ENCODE peak calls at places on chromosomes 16 and 17, in nine cellular contexts. I is brain microvascular endothelial cell; E is NCI-H1436; D is activated CD4-positive, CD25-positive, alpha-beta regulatory T cell; C is ELR; M is GM23338; U is mammary epithelial cell; A is HTR-8/SVneo; T is skeletal muscle cell. G is an unnamed sample.
A peak's percentile ranks its signal among the peaks of the same experiment; 100 is the strongest.

GRCh38 chr16:68073902-68074760 is 11.0 kb upstream of the NFATC3 start:
- DNase-seq in M (no peak), E (no peak), A (no peak), I (no peak), U (no peak), D (no peak), T (no peak), C (no peak), G (no peak)

GRCh38 chr17:9890124-9890523 is 14.9 kb downstream of the RCVRN start:
- DNase-seq in E (no peak), I (no peak), M (peak; percentile 88), D (no peak), U (no peak), T (no peak), A (peak; percentile 51), C (peak; percentile 17), G (no peak)

GRCh38 chr16:3625911-3626732 is 14.7 kb upstream of the SLX4 start:
- DNase-seq in T (no peak), A (no peak), E (no peak), I (no peak), C (peak; percentile 13), U (no peak), D (no peak), M (no peak), G (peak; percentile 29)

GRCh38 chr16:29815032-29815721 is 775 bp upstream of the PAGR1 start:
- DNase-seq in D (no peak), A (no peak), U (no peak), M (peak; percentile 71), C (peak; percentile 51), E (peak; percentile 56), I (no peak), T (no peak), G (no peak)

GRCh38 chr16:25553711-25554436 is 137.9 kb upstream of the HS3ST4 start:
- DNase-seq in M (no peak), D (no peak), T (no peak), C (no peak), U (peak; percentile 78), I (no peak), A (no peak), E (no peak), G (no peak)

GRCh38 chr17:18141210-18141803 is 32.8 kb downstream of the MYO15A start:
- DNase-seq in D (no peak), A (peak; percentile 90), C (peak; percentile 76), I (peak; percentile 53), U (peak; percentile 43), T (no peak), E (peak; percentile 67), M (peak; percentile 73), G (peak; percentile 26)

GRCh38 chr17:8125196-8125946 is 1.5 kb upstream of the HES7 start:
- DNase-seq in D (peak; percentile 92), I (peak; percentile 75), A (peak; percentile 82), C (peak; percentile 79), T (no peak), M (peak; percentile 74), U (peak; percentile 62), E (peak; percentile 67), G (no peak)

GRCh38 chr16:84982434-84982833 is 28.9 kb downstream of the ZDHHC7 start:
- DNase-seq in D (no peak), C (no peak), T (no peak), I (no peak), U (no peak), M (no peak), A (no peak), E (no peak), G (no peak)

GRCh38 chr17:49753959-49754391 is 10.0 kb downstream of the FAM117A start:
- DNase-seq in A (no peak), T (no peak), U (no peak), I (no peak), E (no peak), M (no peak), D (no peak), C (no peak), G (no peak)

GRCh38 chr16:51149721-51150158 is 1.3 kb downstream of the SALL1 start:
- DNase-seq in D (no peak), U (no peak), C (no peak), A (no peak), E (no peak), T (no peak), M (peak; percentile 36), I (no peak), G (no peak)

GRCh38 chr16:9755076-9755475 is 427.2 kb downstream of the GRIN2A start:
- DNase-seq in U (no peak), E (no peak), T (no peak), A (no peak), M (peak; percentile 30), C (no peak), I (no peak), D (no peak), G (no peak)

GRCh38 chr16:58863042-58863441 is 128.9 kb upstream of the GOT2 start:
- DNase-seq in M (peak; percentile 17), I (no peak), U (no peak), C (no peak), E (no peak), A (no peak), D (no peak), T (no peak), G (no peak)

GRCh38 chr16:30844671-30845449 is 49.0 kb downstream of the BCL7C start:
- DNase-seq in I (peak; percentile 74), D (peak; percentile 62), U (peak; percentile 68), C (peak; percentile 92), M (peak; percentile 95), E (peak; percentile 85), A (peak; percentile 87), T (peak; percentile 55), G (peak; percentile 55)

GRCh38 chr16:12089492-12090161 is 113.1 kb downstream of the SNX29 start:
- DNase-seq in C (peak; percentile 55), I (peak; percentile 51), D (no peak), M (peak; percentile 66), A (peak; percentile 21), E (no peak), U (no peak), T (peak; percentile 47), G (peak; percentile 53)

GRCh38 chr16:84810518-84811273 is 9.1 kb upstream of the CRISPLD2 start:
- DNase-seq in T (peak; percentile 68), A (no peak), U (peak; percentile 61), E (no peak), M (no peak), D (no peak), C (peak; percentile 67), I (no peak), G (peak; percentile 83)

GRCh38 chr17:1447061-1447460 is 9.0 kb downstream of the CRK start:
- DNase-seq in D (no peak), U (no peak), M (no peak), A (no peak), I (no peak), E (no peak), C (peak; percentile 40), T (no peak), G (no peak)

GRCh38 chr17:79776378-79777165 is 1.4 kb upstream of the CBX2 start:
- DNase-seq in U (no peak), T (no peak), C (no peak), M (peak; percentile 44), E (no peak), A (no peak), D (no peak), I (no peak), G (no peak)

G was measured in astrocyte.